ENCODE peak calls at places on chromosomes 7 and 10, in eight cellular contexts. B is hypothalamus; X is germinal center; I is KG1; D is NT2/D1; K is stimulated activated CD8-positive, alpha-beta memory T cell treated with anti-CD3 and anti-CD28 coated beads, Interleukin-15, amount 100 ng/mL, for 24 hours; E is lung; L is HT1080. Y is an unnamed sample.

GRCh38 chr7:22351329-22351692 is 5.6 kb downstream of the RAPGEF5 start:
- DNase-seq in I (no peak), L (no peak), E (no peak), K (no peak), B (no peak), X (peak), D (no peak), Y (no peak)

GRCh38 chr7:11830004-11830403 is 2.0 kb downstream of the THSD7A start:
- DNase-seq in B (no peak), E (no peak), I (no peak), D (no peak), K (no peak), X (no peak), L (no peak), Y (no peak)

GRCh38 chr7:147605326-147605725 is 985.2 kb upstream of the C7orf33 start:
- DNase-seq in I (no peak), L (peak), D (no peak), E (no peak), X (no peak), K (no peak), B (no peak), Y (no peak)

GRCh38 chr10:71065659-71066058 is 146.7 kb upstream of the UNC5B start:
- DNase-seq in E (no peak), D (no peak), B (no peak), L (no peak), X (no peak), K (no peak), I (no peak), Y (no peak)

GRCh38 chr10:3747248-3747960 is 37.6 kb downstream of the KLF6 start:
- DNase-seq in B (no peak), L (no peak), K (no peak), E (peak), X (no peak), D (no peak), I (no peak), Y (no peak)

GRCh38 chr7:149856-150636 is 42.3 kb upstream of the FAM20C start:
- DNase-seq in E (peak), I (no peak), B (peak), K (peak), L (no peak), D (peak), X (no peak), Y (peak)

GRCh38 chr10:21114683-21115082 is 217.6 kb upstream of the NEBL start:
- DNase-seq in X (no peak), E (no peak), L (no peak), B (no peak), D (no peak), I (no peak), K (no peak), Y (no peak)

GRCh38 chr10:13668126-13668525 is 81.4 kb downstream of the PRPF18 start:
- DNase-seq in B (peak), I (no peak), L (no peak), E (no peak), X (no peak), D (no peak), K (no peak), Y (no peak)

GRCh38 chr10:118818621-118819221 is 64.0 kb upstream of the CACUL1 start:
- DNase-seq in B (peak), K (no peak), E (no peak), X (no peak), I (no peak), L (no peak), D (no peak), Y (no peak)

GRCh38 chr10:5666324-5667220 is at the start of gene ASB13:
- DNase-seq in X (peak), E (peak), K (peak), L (peak), I (peak), D (peak), B (peak), Y (peak)

GRCh38 chr10:32308027-32308603 is 38.8 kb downstream of the EPC1 start:
- DNase-seq in E (no peak), K (no peak), D (no peak), I (no peak), B (no peak), L (no peak), X (no peak), Y (no peak)

GRCh38 chr10:90969148-90969547 is 48.3 kb upstream of the ANKRD1 start:
- DNase-seq in L (peak), X (no peak), D (no peak), K (no peak), I (no peak), B (no peak), E (no peak), Y (no peak)

GRCh38 chr7:116954443-116954838 is 1.1 kb downstream of the ST7 start:
- DNase-seq in D (no peak), K (no peak), B (no peak), L (no peak), X (no peak), E (no peak), I (peak), Y (no peak)

GRCh38 chr7:1694981-1695511 is 25.0 kb downstream of the ELFN1 start:
- DNase-seq in B (no peak), E (no peak), X (no peak), K (no peak), L (no peak), I (no peak), D (no peak), Y (peak)

GRCh38 chr7:39720586-39720985 is 97.2 kb downstream of the RALA start:
- DNase-seq in I (no peak), B (no peak), K (no peak), D (no peak), E (peak), L (peak), X (no peak), Y (peak)

GRCh38 chr7:142516038-142516501 is 233.2 kb upstream of the PRSS1 start:
- DNase-seq in B (peak), D (peak), K (no peak), I (peak), L (peak), E (no peak), X (peak), Y (peak)

GRCh38 chr7:135645296-135645904 is 16.9 kb upstream of the STMP1 start:
- DNase-seq in B (no peak), I (no peak), X (peak), K (no peak), E (no peak), L (no peak), D (no peak), Y (no peak)

GRCh38 chr10:28600056-28600455 is 67.1 kb downstream of the WAC start:
- DNase-seq in B (no peak), I (no peak), K (no peak), E (no peak), D (no peak), X (no peak), L (no peak), Y (no peak)

GRCh38 chr7:130494480-130494879 is 2.6 kb downstream of the MEST start:
- DNase-seq in L (no peak), X (no peak), D (no peak), I (no peak), B (no peak), K (no peak), E (no peak), Y (no peak)

Y was measured in ureter.